ENCODE peak calls at places on chromosomes 6 and 20, in seven cellular contexts. M is HepG2, R is endothelial cell of umbilical vein, D is neural progenitor cell, E is fibroblast of mammary gland, P is pancreas, X is Peyer's patch. J is an unnamed sample.

GRCh38 chr6:88662163-88662580 is 301.2 kb downstream of the RNGTT start:
- DNase-seq in X (peak; percentile 55), D (no peak), M (peak; percentile 60), R (no peak), P (no peak), E (no peak), J (no peak)

GRCh38 chr6:56033451-56033850 is 158.1 kb upstream of the BMP5 start:
- DNase-seq in R (no peak), D (no peak), X (no peak), E (no peak), M (no peak), P (no peak), J (no peak)

GRCh38 chr20:53510266-53510665 is 83.4 kb downstream of the ZNF217 start:
- DNase-seq in R (no peak), M (no peak), X (no peak), E (peak; percentile 49), P (no peak), D (no peak), J (no peak)

GRCh38 chr6:147752686-147753418 is 244.4 kb downstream of the SAMD5 start:
- DNase-seq in R (no peak), M (peak; percentile 18), X (no peak), P (no peak), E (no peak), D (no peak), J (no peak)

GRCh38 chr20:13772529-13772928 is 12.2 kb downstream of the ESF1 start:
- DNase-seq in E (peak; percentile 31), M (no peak), D (no peak), X (no peak), P (no peak), R (peak; percentile 18), J (no peak)

GRCh38 chr20:48189177-48189576 is 403.9 kb upstream of the SULF2 start:
- DNase-seq in X (no peak), P (no peak), M (peak; percentile 63), E (peak; percentile 38), D (peak; percentile 46), R (peak; percentile 5), J (no peak)

GRCh38 chr20:43043887-43044286 is 145.8 kb downstream of the PTPRT start:
- DNase-seq in D (peak; percentile 36), E (no peak), P (no peak), X (no peak), M (no peak), R (no peak), J (no peak)

GRCh38 chr6:159978291-159979135 is 9.6 kb downstream of the IGF2R start:
- DNase-seq in E (no peak), D (peak; percentile 16), R (no peak), P (no peak), M (no peak), X (no peak), J (no peak)

GRCh38 chr20:58625585-58625984 is 25.5 kb upstream of the STX16 start:
- DNase-seq in X (no peak), D (no peak), E (no peak), R (no peak), M (no peak), P (no peak), J (no peak)

GRCh38 chr6:5507056-5507722 is 245.9 kb downstream of the FARS2 start:
- DNase-seq in X (no peak), M (no peak), P (no peak), D (no peak), E (no peak), R (no peak), J (no peak)

GRCh38 chr6:124007915-124008688 is 204.4 kb downstream of the NKAIN2 start:
- DNase-seq in D (no peak), M (peak; percentile 55), E (no peak), P (no peak), X (no peak), R (peak; percentile 82), J (no peak)

GRCh38 chr6:167113935-167114910 is 8.7 kb upstream of the CCR6 start:
- DNase-seq in X (peak; percentile 95), D (no peak), R (no peak), P (no peak), M (no peak), E (no peak), J (peak; percentile 96)

GRCh38 chr6:52360028-52360427 is 1.9 kb upstream of the PAQR8 start:
- DNase-seq in X (no peak), M (no peak), E (no peak), D (peak; percentile 14), P (no peak), R (no peak), J (no peak)

GRCh38 chr6:43744490-43744889 is 25.5 kb upstream of the VEGFA start:
- DNase-seq in M (no peak), E (no peak), R (no peak), P (no peak), X (peak; percentile 18), D (no peak), J (peak; percentile 72)

GRCh38 chr6:32868257-32868788 is 14.3 kb downstream of the PSMB9 start:
- DNase-seq in M (peak; percentile 71), E (peak; percentile 75), R (peak; percentile 83), X (peak; percentile 94), P (peak; percentile 76), D (peak; percentile 85), J (peak; percentile 90)

GRCh38 chr6:161828355-161828754 is 554.5 kb upstream of the AGPAT4 start:
- DNase-seq in R (no peak), X (no peak), M (no peak), D (no peak), E (no peak), P (no peak), J (no peak)

GRCh38 chr6:163038317-163038716 is 310.5 kb downstream of the PACRG start:
- DNase-seq in P (no peak), R (no peak), D (no peak), E (no peak), M (no peak), X (no peak), J (no peak)

GRCh38 chr20:4817230-4817671 is 95.5 kb downstream of the PRND start:
- DNase-seq in M (peak; percentile 35), P (no peak), E (no peak), D (no peak), X (no peak), R (no peak), J (no peak)

GRCh38 chr20:58718729-58719128 is 26.1 kb downstream of the NPEPL1 start:
- DNase-seq in X (no peak), R (no peak), M (no peak), P (no peak), E (no peak), D (no peak), J (peak; percentile 54)

GRCh38 chr6:158334534-158334933 is 22.3 kb downstream of the TULP4 start:
- DNase-seq in P (no peak), M (no peak), X (no peak), D (no peak), E (no peak), R (no peak), J (no peak)

GRCh38 chr6:33108307-33108706 is 32.5 kb downstream of the HLA-DPB1 start:
- DNase-seq in R (no peak), X (no peak), M (no peak), D (no peak), E (no peak), P (no peak), J (no peak)

GRCh38 chr6:28587746-28588075 is 62.0 kb downstream of the GPX5 start:
- DNase-seq in M (no peak), E (peak; percentile 48), X (no peak), P (no peak), R (no peak), D (peak; percentile 37), J (no peak)

GRCh38 chr6:92681401-92681800 is 738.0 kb downstream of the EPHA7 start:
- DNase-seq in X (no peak), D (no peak), R (no peak), M (no peak), E (no peak), P (no peak), J (no peak)

GRCh38 chr6:108163644-108164536 is 1.9 kb upstream of the NR2E1 start:
- DNase-seq in P (no peak), R (no peak), D (peak; percentile 39), E (no peak), X (no peak), M (no peak), J (no peak)
- H3K4me3 ChIP-seq in P (no peak overlapping the region), R (no peak overlapping the region), D (peak overlapping the region; percentile 42), E (no peak overlapping the region), X (no peak overlapping the region), M (no peak overlapping the region), J (no peak overlapping the region)

GRCh38 chr20:50686767-50687266 is 4.5 kb downstream of the RIPOR3 start:
- DNase-seq in R (no peak), P (no peak), M (no peak), X (no peak), E (no peak), D (no peak), J (no peak)
- TF ChIP-seq CTCF in R (no peak), P (no peak), M (no peak), X (no peak), E (no peak), D (no peak), J (no peak)

GRCh38 chr20:44187763-44188709 is 1.0 kb upstream of the JPH2 start:
- DNase-seq in M (no peak), D (no peak), X (no peak), E (no peak), P (no peak), R (no peak), J (no peak)

GRCh38 chr20:44187054-44187762 is at the start of gene JPH2:
- DNase-seq in E (peak; percentile 51), R (no peak), M (no peak), D (peak; percentile 59), P (peak; percentile 37), X (no peak), J (no peak)

GRCh38 chr20:44185574-44185973 is 1.4 kb downstream of the JPH2 start:
- DNase-seq in D (no peak), M (no peak), X (no peak), E (no peak), R (no peak), P (no peak), J (no peak)

GRCh38 chr20:44186201-44186600 is 787 bp downstream of the JPH2 start:
- DNase-seq in R (no peak), M (no peak), D (no peak), P (no peak), X (no peak), E (no peak), J (no peak)

DNA sequence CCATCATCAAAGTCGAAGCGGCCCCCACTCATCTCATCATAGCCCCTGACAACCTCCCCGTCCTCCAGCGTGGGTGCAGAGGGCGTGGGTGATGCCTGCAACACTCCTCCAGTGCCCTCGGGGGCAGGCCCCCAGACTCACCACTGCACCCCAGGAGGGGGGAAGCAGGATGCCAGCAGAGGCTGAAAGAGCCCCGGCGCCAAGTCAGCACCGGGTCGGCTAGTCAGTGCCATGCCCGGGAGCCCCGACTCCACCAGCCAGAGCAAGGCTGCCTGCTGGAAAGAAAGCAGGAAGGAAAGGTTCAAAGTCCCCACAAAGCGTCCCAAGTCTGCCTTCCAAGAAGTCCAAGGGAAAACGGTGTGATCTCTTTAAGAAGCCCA is 324 bp downstream of the JPH2 start:
- DNase-seq in X (peak; percentile 57), R (no peak), M (no peak), E (no peak), P (no peak), D (no peak), J (no peak)
- H3K4me3 ChIP-seq in X (peak overlapping the region; percentile 24), R (no peak overlapping the region), M (peak overlapping the region; percentile 52), E (peak overlapping the region; percentile 40), P (peak overlapping the region; percentile 14), D (peak overlapping the region; percentile 47), J (peak overlapping the region; percentile 23)

DNA sequence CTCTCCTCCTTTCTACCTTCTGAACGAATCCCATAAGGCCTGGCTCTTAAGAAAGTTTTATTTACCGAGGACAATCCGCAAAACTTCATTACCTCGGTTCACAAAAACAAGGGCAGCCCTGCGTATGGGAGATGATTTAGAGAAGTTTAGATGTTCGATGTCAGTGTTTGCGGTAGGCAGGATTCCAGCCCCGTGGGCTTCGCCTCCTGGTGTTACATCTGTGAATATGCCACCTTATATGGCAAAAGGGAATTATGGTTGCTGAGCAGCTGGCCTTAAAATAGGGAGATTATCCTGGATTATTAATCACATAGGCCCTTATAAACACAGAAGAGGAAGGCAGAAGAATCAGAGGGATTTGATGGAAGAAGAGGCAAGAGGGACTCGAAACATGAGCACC is 21.1 kb downstream of the BMP6 start:
- DNase-seq in X (no peak), D (no peak), E (no peak), M (no peak), R (no peak), P (no peak), J (no peak)
- TF ChIP-seq CTCF in X (no peak), D (no peak), E (no peak), M (no peak), R (no peak), P (no peak), J (no peak)